ENCODE peak calls at places on chromosomes 1 and 21, in five cellular contexts. One of them, this sample, is unnamed.

GRCh38 chr1:28437924-28438699 is 67.7 kb upstream of the RCC1 start:
- DNase-seq in OCI-LY7: no peak
- DNase-seq in cardiac fibroblast: peak
- DNase-seq in thoracic aorta: peak
- DNase-seq in right lobe of liver: peak
- DNase-seq in this sample: peak

GRCh38 chr1:101291562-101292035 is 54.8 kb downstream of the S1PR1 start:
- DNase-seq in right lobe of liver: no peak
- DNase-seq in cardiac fibroblast: peak
- DNase-seq in OCI-LY7: no peak
- DNase-seq in thoracic aorta: no peak
- DNase-seq in this sample: peak

GRCh38 chr1:199029401-199029800 is 390.6 kb downstream of the PTPRC start:
- DNase-seq in right lobe of liver: no peak
- DNase-seq in cardiac fibroblast: peak
- DNase-seq in thoracic aorta: no peak
- DNase-seq in OCI-LY7: no peak
- DNase-seq in this sample: no peak

GRCh38 chr1:24266398-24266941 is 52.7 kb upstream of the GRHL3 start:
- DNase-seq in cardiac fibroblast: peak
- DNase-seq in thoracic aorta: no peak
- DNase-seq in right lobe of liver: no peak
- DNase-seq in OCI-LY7: no peak
- DNase-seq in this sample: no peak

GRCh38 chr1:210189426-210189825 is 43.2 kb upstream of the SERTAD4 start:
- DNase-seq in cardiac fibroblast: no peak
- DNase-seq in right lobe of liver: no peak
- DNase-seq in OCI-LY7: no peak
- DNase-seq in thoracic aorta: no peak
- DNase-seq in this sample: no peak

GRCh38 chr1:46687095-46687659 is 15.5 kb downstream of the TEX38 start:
- DNase-seq in OCI-LY7: no peak
- DNase-seq in right lobe of liver: peak
- DNase-seq in thoracic aorta: peak
- DNase-seq in cardiac fibroblast: peak
- DNase-seq in this sample: no peak

GRCh38 chr1:114232691-114233090 is 79.0 kb upstream of the SYT6 start:
- DNase-seq in right lobe of liver: peak
- DNase-seq in cardiac fibroblast: no peak
- DNase-seq in thoracic aorta: no peak
- DNase-seq in OCI-LY7: no peak
- DNase-seq in this sample: no peak

GRCh38 chr1:82449671-82450070 is 648.9 kb downstream of the ADGRL2 start:
- DNase-seq in OCI-LY7: no peak
- DNase-seq in right lobe of liver: no peak
- DNase-seq in thoracic aorta: no peak
- DNase-seq in cardiac fibroblast: peak
- DNase-seq in this sample: no peak

GRCh38 chr1:233446935-233447334 is 119.4 kb downstream of the MAP3K21 start:
- DNase-seq in OCI-LY7: no peak
- DNase-seq in cardiac fibroblast: no peak
- DNase-seq in thoracic aorta: no peak
- DNase-seq in right lobe of liver: no peak
- DNase-seq in this sample: no peak

GRCh38 chr1:244854865-244855578 is 9.3 kb downstream of the HNRNPU start:
- DNase-seq in thoracic aorta: no peak
- DNase-seq in cardiac fibroblast: no peak
- DNase-seq in OCI-LY7: no peak
- DNase-seq in right lobe of liver: no peak
- DNase-seq in this sample: no peak

GRCh38 chr1:7541629-7542028 is 229.5 kb upstream of the VAMP3 start:
- DNase-seq in right lobe of liver: no peak
- DNase-seq in thoracic aorta: no peak
- DNase-seq in cardiac fibroblast: no peak
- DNase-seq in OCI-LY7: no peak
- DNase-seq in this sample: no peak

GRCh38 chr1:62397301-62397700 is 39.5 kb upstream of the USP1 start:
- DNase-seq in right lobe of liver: no peak
- DNase-seq in OCI-LY7: no peak
- DNase-seq in cardiac fibroblast: no peak
- DNase-seq in thoracic aorta: no peak
- DNase-seq in this sample: no peak

GRCh38 chr1:210684466-210685294 is 356.0 kb downstream of the HHAT start:
- DNase-seq in OCI-LY7: no peak
- DNase-seq in cardiac fibroblast: no peak
- DNase-seq in right lobe of liver: no peak
- DNase-seq in thoracic aorta: no peak
- DNase-seq in this sample: peak

GRCh38 chr1:164703415-164703814 is 144.4 kb downstream of the PBX1 start:
- DNase-seq in right lobe of liver: no peak
- DNase-seq in thoracic aorta: no peak
- DNase-seq in OCI-LY7: no peak
- DNase-seq in cardiac fibroblast: no peak
- DNase-seq in this sample: no peak

GRCh38 chr1:203089651-203090045 is 3.8 kb upstream of the MYOG start:
- DNase-seq in thoracic aorta: no peak
- DNase-seq in right lobe of liver: no peak
- DNase-seq in OCI-LY7: no peak
- DNase-seq in cardiac fibroblast: no peak
- DNase-seq in this sample: no peak

GRCh38 chr1:32367912-32368635 is 5.7 kb downstream of the TSSK3 start:
- DNase-seq in cardiac fibroblast: no peak
- DNase-seq in OCI-LY7: no peak
- DNase-seq in right lobe of liver: no peak
- DNase-seq in thoracic aorta: no peak
- DNase-seq in this sample: no peak

GRCh38 chr1:228452194-228453021 is 34.8 kb upstream of the RNF187 start:
- DNase-seq in right lobe of liver: peak
- DNase-seq in thoracic aorta: no peak
- DNase-seq in cardiac fibroblast: no peak
- DNase-seq in OCI-LY7: no peak
- DNase-seq in this sample: no peak

GRCh38 chr1:35857830-35858229 is 25.2 kb upstream of the AGO1 start:
- DNase-seq in thoracic aorta: no peak
- DNase-seq in OCI-LY7: peak
- DNase-seq in cardiac fibroblast: peak
- DNase-seq in right lobe of liver: no peak
- DNase-seq in this sample: peak

GRCh38 chr1:111251570-111251969 is 24.1 kb downstream of the CHI3L2 start:
- DNase-seq in thoracic aorta: no peak
- DNase-seq in right lobe of liver: no peak
- DNase-seq in cardiac fibroblast: no peak
- DNase-seq in OCI-LY7: no peak
- DNase-seq in this sample: no peak

GRCh38 chr21:25994758-25995163 is 175.8 kb downstream of the APP start:
- DNase-seq in OCI-LY7: no peak
- DNase-seq in cardiac fibroblast: no peak
- DNase-seq in right lobe of liver: no peak
- DNase-seq in thoracic aorta: no peak
- DNase-seq in this sample: no peak

GRCh38 chr1:153190373-153190772 is 12.9 kb upstream of the LELP1 start:
- DNase-seq in right lobe of liver: no peak
- DNase-seq in OCI-LY7: no peak
- DNase-seq in cardiac fibroblast: no peak
- DNase-seq in thoracic aorta: no peak
- DNase-seq in this sample: peak

GRCh38 chr1:246447501-246447900 is 59.6 kb downstream of the SMYD3 start:
- DNase-seq in OCI-LY7: no peak
- DNase-seq in thoracic aorta: no peak
- DNase-seq in cardiac fibroblast: peak
- DNase-seq in right lobe of liver: no peak
- DNase-seq in this sample: no peak

GRCh38 chr1:212518188-212518951 is 85.7 kb downstream of the NENF start:
- DNase-seq in OCI-LY7: no peak
- DNase-seq in right lobe of liver: peak
- DNase-seq in thoracic aorta: peak
- DNase-seq in cardiac fibroblast: peak
- DNase-seq in this sample: no peak

GRCh38 chr21:33067457-33067856 is 2.5 kb upstream of the OLIG1 start:
- DNase-seq in right lobe of liver: no peak
- DNase-seq in cardiac fibroblast: no peak
- DNase-seq in OCI-LY7: peak
- DNase-seq in thoracic aorta: no peak
- DNase-seq in this sample: no peak

GRCh38 chr1:36894824-36895223 is 139.5 kb downstream of the GRIK3 start:
- DNase-seq in right lobe of liver: no peak
- DNase-seq in cardiac fibroblast: no peak
- DNase-seq in thoracic aorta: no peak
- DNase-seq in OCI-LY7: no peak
- DNase-seq in this sample: no peak
- TF ChIP-seq CTCF in right lobe of liver: no peak
- TF ChIP-seq CTCF in cardiac fibroblast: no peak
- TF ChIP-seq CTCF in thoracic aorta: no peak
- TF ChIP-seq CTCF in OCI-LY7: no peak
- TF ChIP-seq CTCF in this sample: no peak

DNA sequence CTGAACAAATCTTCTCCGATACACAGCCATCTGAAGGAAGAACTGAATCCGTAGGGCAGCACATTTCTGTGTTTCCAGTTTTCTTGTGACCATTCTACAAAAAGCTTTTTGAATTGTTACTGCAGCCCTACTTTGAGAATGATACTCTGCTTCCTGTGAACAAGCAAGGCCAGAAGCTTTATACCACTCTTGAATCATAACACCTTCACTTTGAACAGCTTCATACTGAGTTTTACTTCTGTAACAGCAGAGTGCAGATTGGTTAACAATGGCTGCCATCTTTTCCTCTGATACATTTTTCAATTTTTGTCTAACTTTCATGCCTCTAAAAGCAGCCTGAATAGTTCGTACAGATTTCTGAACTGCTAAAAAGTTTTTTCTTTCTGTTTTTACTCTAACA is 33.6 kb upstream of the F13B start:
- DNase-seq in thoracic aorta: no peak
- DNase-seq in right lobe of liver: no peak
- DNase-seq in cardiac fibroblast: no peak
- DNase-seq in OCI-LY7: no peak
- DNase-seq in this sample: no peak
- H3K4me3 ChIP-seq in thoracic aorta: no peak
- H3K4me3 ChIP-seq in right lobe of liver: no peak
- H3K4me3 ChIP-seq in cardiac fibroblast: no peak
- H3K4me3 ChIP-seq in OCI-LY7: no peak
- H3K4me3 ChIP-seq in this sample: no peak

GRCh38 chr1:1230656-1231399 is 973 bp downstream of the SDF4 start:
- DNase-seq in cardiac fibroblast: peak
- DNase-seq in thoracic aorta: no peak
- DNase-seq in right lobe of liver: peak
- DNase-seq in OCI-LY7: no peak
- DNase-seq in this sample: peak
- TF ChIP-seq CTCF in cardiac fibroblast: peak
- TF ChIP-seq CTCF in thoracic aorta: no peak
- TF ChIP-seq CTCF in right lobe of liver: no peak
- TF ChIP-seq CTCF in OCI-LY7: peak
- TF ChIP-seq CTCF in this sample: no peak

DNA sequence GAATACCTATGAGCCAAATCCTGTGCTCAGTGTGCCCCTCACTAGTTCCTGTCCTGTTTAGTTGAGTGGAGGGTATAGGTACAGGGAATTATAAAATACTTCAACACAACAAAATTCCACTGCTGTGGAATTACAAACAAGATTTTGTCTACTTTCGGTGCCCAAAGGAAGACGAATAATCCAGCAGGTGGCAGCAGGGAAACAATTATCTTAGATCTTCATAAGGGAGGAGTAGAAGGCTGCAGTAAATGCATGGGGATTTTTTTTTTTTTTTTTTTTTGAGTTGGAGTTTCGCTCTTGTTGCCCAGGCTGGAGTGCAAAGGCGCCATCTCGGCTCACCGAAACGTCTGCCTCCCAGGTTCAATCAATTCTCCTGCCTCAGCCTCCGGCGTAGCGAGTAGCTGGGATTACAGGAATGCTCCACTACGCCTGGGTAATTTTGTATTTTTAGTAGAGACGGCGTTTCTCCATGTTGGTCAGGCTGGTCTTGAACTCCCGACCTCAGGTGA is 2.0 kb upstream of the PIP5K1A start:
- DNase-seq in thoracic aorta: no peak
- DNase-seq in OCI-LY7: peak
- DNase-seq in right lobe of liver: peak
- DNase-seq in cardiac fibroblast: peak
- DNase-seq in this sample: peak
- H3K4me3 ChIP-seq in thoracic aorta: peak
- H3K4me3 ChIP-seq in OCI-LY7: peak
- H3K4me3 ChIP-seq in right lobe of liver: peak
- H3K4me3 ChIP-seq in cardiac fibroblast: peak
- H3K4me3 ChIP-seq in this sample: no peak